ENCODE peak calls at places on chromosomes 6 and 20, in six cellular contexts. V is amniotic stem cell, U is left cardiac atrium, F is T-helper 9 cell, C is psoas muscle, N is NCI-H774. O is an unnamed sample.

GRCh38 chr6:62492192-62492822 is 206.3 kb upstream of the KHDRBS2 start:
- DNase-seq in V (no peak), U (no peak), F (no peak), C (no peak), N (no peak), O (no peak)

GRCh38 chr6:162118706-162119105 is 608.9 kb downstream of the PRKN start:
- DNase-seq in V (no peak), U (no peak), F (no peak), C (no peak), N (no peak), O (no peak)

GRCh38 chr6:27143474-27144026 is 104.0 kb upstream of the PRSS16 start:
- DNase-seq in V (no peak), U (no peak), F (no peak), C (no peak), N (no peak), O (no peak)

GRCh38 chr6:103273048-103273447 is 1586.7 kb downstream of the HACE1 start:
- DNase-seq in V (no peak), U (no peak), F (no peak), C (no peak), N (no peak), O (no peak)

GRCh38 chr6:1449896-1450295 is 60.5 kb downstream of the FOXF2 start:
- DNase-seq in V (no peak), U (no peak), F (no peak), C (no peak), N (no peak), O (no peak)

GRCh38 chr6:79646006-79646405 is 14.9 kb downstream of the SH3BGRL2 start:
- DNase-seq in V (no peak), U (no peak), F (no peak), C (no peak), N (no peak), O (no peak)

GRCh38 chr6:81988446-81988845 is 236.0 kb upstream of the TENT5A start:
- DNase-seq in V (no peak), U (no peak), F (no peak), C (no peak), N (no peak), O (no peak)

GRCh38 chr6:4932506-4932903 is 71.3 kb downstream of the RPP40 start:
- DNase-seq in V (no peak), U (no peak), F (no peak), C (no peak), N (no peak), O (no peak)

GRCh38 chr20:35275741-35276251 is 2.1 kb downstream of the MMP24OS start:
- DNase-seq in V (no peak), U (no peak), F (no peak), C (no peak), N (no peak), O (no peak)

GRCh38 chr6:169800668-169801395 is 49.4 kb downstream of the ERMARD start:
- DNase-seq in V (no peak), U (no peak), F (no peak), C (peak), N (peak), O (no peak)

GRCh38 chr6:89350281-89351037 is 2.1 kb downstream of the UBE2J1 start:
- DNase-seq in V (no peak), U (no peak), F (no peak), C (no peak), N (no peak), O (no peak)

GRCh38 chr20:34512266-34512954 is 3.8 kb upstream of the DYNLRB1 start:
- DNase-seq in V (no peak), U (no peak), F (no peak), C (no peak), N (no peak), O (no peak)

GRCh38 chr6:13812359-13812642 is 2.1 kb downstream of the MCUR1 start:
- DNase-seq in V (no peak), U (no peak), F (no peak), C (no peak), N (no peak), O (no peak)

GRCh38 chr6:19525673-19526072 is 311.5 kb upstream of the ID4 start:
- DNase-seq in V (no peak), U (no peak), F (no peak), C (no peak), N (no peak), O (no peak)

GRCh38 chr6:21164768-21165326 is 428.7 kb upstream of the SOX4 start:
- DNase-seq in V (no peak), U (no peak), F (no peak), C (no peak), N (no peak), O (no peak)

GRCh38 chr6:125255201-125255600 is 46.6 kb downstream of the HDDC2 start:
- DNase-seq in V (no peak), U (no peak), F (no peak), C (no peak), N (no peak), O (no peak)

GRCh38 chr6:106087548-106088325 is 1.6 kb downstream of the PRDM1 start:
- DNase-seq in V (no peak), U (no peak), F (no peak), C (no peak), N (no peak), O (peak)

GRCh38 chr6:163427498-163428254 is 13.2 kb downstream of the QKI start:
- DNase-seq in V (no peak), U (no peak), F (no peak), C (no peak), N (no peak), O (no peak)

GRCh38 chr6:38262041-38262440 is 377.7 kb downstream of the BTBD9 start:
- DNase-seq in V (no peak), U (no peak), F (no peak), C (no peak), N (no peak), O (peak)

GRCh38 chr6:113047148-113047547 is 700.0 kb downstream of the RFPL4B start:
- DNase-seq in V (no peak), U (no peak), F (no peak), C (no peak), N (no peak), O (no peak)

GRCh38 chr6:71486466-71486865 is 197.9 kb downstream of the OGFRL1 start:
- DNase-seq in V (peak), U (no peak), F (no peak), C (no peak), N (no peak), O (no peak)

O was measured in putamen.